ENCODE peak calls at places on chromosomes 12 and 14, in ten cellular contexts. F is colonic mucosa; P is CD8-positive, alpha-beta T cell; B is transverse colon; M is lung; O is uterus; H is sigmoid colon; L is suprapubic skin; U is osteoblast; Y is endothelial cell of umbilical vein. S is an unnamed sample.

GRCh38 chr12:100936661-100937060 is 142.1 kb downstream of the ANO4 start:
- DNase-seq in H (no peak), L (no peak), B (no peak), F (no peak), O (no peak), Y (no peak), P (no peak), U (no peak), M (no peak), S (no peak)

GRCh38 chr14:93033983-93034670 is 81.6 kb downstream of the ITPK1 start:
- DNase-seq in Y (no peak), P (peak; percentile 65), U (peak; percentile 89), F (no peak), O (no peak), B (no peak), L (no peak), M (no peak), H (no peak), S (peak; percentile 51)

GRCh38 chr14:76426161-76426696 is 50.3 kb downstream of the ESRRB start:
- DNase-seq in B (no peak), L (no peak), P (no peak), F (no peak), O (no peak), U (no peak), Y (no peak), H (no peak), M (no peak), S (no peak)

GRCh38 chr12:50541139-50541538 is 36.4 kb downstream of the DIP2B start:
- DNase-seq in F (no peak), B (no peak), Y (no peak), L (no peak), P (no peak), O (no peak), U (no peak), H (no peak), M (no peak), S (no peak)

GRCh38 chr12:2273288-2273687 is 220.5 kb downstream of the CACNA1C start:
- DNase-seq in H (peak; percentile 85), B (no peak), O (peak; percentile 63), Y (no peak), F (no peak), M (no peak), U (peak; percentile 94), L (no peak), P (no peak), S (no peak)

GRCh38 chr12:100826323-100826722 is 31.7 kb downstream of the ANO4 start:
- DNase-seq in U (no peak), B (peak; percentile 17), H (no peak), L (no peak), P (no peak), Y (peak; percentile 26), F (peak; percentile 37), M (peak; percentile 29), O (peak; percentile 15), S (peak; percentile 85)

GRCh38 chr14:29222671-29223268 is 456.2 kb downstream of the FOXG1 start:
- DNase-seq in B (no peak), L (no peak), H (no peak), F (no peak), U (no peak), O (no peak), M (no peak), Y (peak; percentile 44), P (no peak), S (peak; percentile 38)

GRCh38 chr12:109232731-109233130 is 76.4 kb downstream of the FOXN4 start:
- DNase-seq in B (no peak), Y (no peak), P (no peak), H (no peak), O (no peak), M (no peak), L (no peak), F (no peak), U (no peak), S (no peak)

GRCh38 chr14:24634158-24634557 is at the start of gene GZMB:
- DNase-seq in H (no peak), M (no peak), O (no peak), B (peak; percentile 19), F (no peak), U (no peak), P (peak; percentile 68), L (no peak), Y (no peak), S (no peak)

GRCh38 chr12:85996280-85996679 is 122.2 kb downstream of the NTS start:
- DNase-seq in Y (peak; percentile 81), M (no peak), P (no peak), U (no peak), O (no peak), H (no peak), F (no peak), B (no peak), L (no peak), S (no peak)

GRCh38 chr14:50233335-50234250 is 2.2 kb upstream of the SOS2 start:
- DNase-seq in B (no peak), Y (no peak), F (no peak), U (no peak), H (no peak), P (no peak), M (no peak), L (no peak), O (no peak), S (no peak)

GRCh38 chr14:94321421-94322271 is 1.5 kb downstream of the SERPINA6 start:
- DNase-seq in Y (no peak), O (no peak), U (no peak), L (no peak), B (no peak), H (no peak), F (no peak), P (no peak), M (no peak), S (no peak)

GRCh38 chr14:105123981-105124836 is 44.4 kb downstream of the JAG2 start:
- DNase-seq in B (peak; percentile 21), U (no peak), M (no peak), F (no peak), O (peak; percentile 1), H (peak; percentile 17), L (peak; percentile 37), Y (no peak), P (no peak), S (no peak)

GRCh38 chr14:23327947-23328744 is 6.9 kb downstream of the PABPN1 start:
- DNase-seq in P (peak; percentile 70), U (peak; percentile 95), L (no peak), H (peak; percentile 87), Y (peak; percentile 70), F (peak; percentile 79), M (peak; percentile 65), B (peak; percentile 76), O (peak; percentile 66), S (peak; percentile 87)

GRCh38 chr12:25960176-25960575 is 1.7 kb downstream of the RASSF8 start:
- DNase-seq in Y (peak; percentile 46), U (peak; percentile 63), P (no peak), M (no peak), B (no peak), L (no peak), O (no peak), H (peak; percentile 75), F (no peak), S (peak; percentile 35)

GRCh38 chr12:48183091-48183875 is at the start of gene CCDC184:
- DNase-seq in U (peak; percentile 85), M (peak; percentile 65), H (peak; percentile 78), F (peak; percentile 70), L (no peak), Y (peak; percentile 82), P (peak; percentile 74), B (peak; percentile 60), O (peak; percentile 66), S (peak; percentile 62)

GRCh38 chr12:48180424-48180823 is 3.0 kb upstream of the CCDC184 start:
- DNase-seq in F (no peak), L (no peak), M (no peak), O (no peak), U (no peak), H (no peak), P (no peak), Y (no peak), B (no peak), S (no peak)

GRCh38 chr12:48177985-48178384 is 5.5 kb upstream of the CCDC184 start:
- DNase-seq in O (no peak), L (no peak), B (no peak), M (no peak), U (no peak), H (no peak), F (no peak), Y (no peak), P (no peak), S (no peak)

GRCh38 chr12:48182659-48183058 is 785 bp upstream of the CCDC184 start:
- DNase-seq in H (no peak), U (no peak), O (no peak), L (no peak), B (no peak), F (no peak), Y (no peak), P (no peak), M (no peak), S (no peak)

GRCh38 chr12:48180857-48181495 is 2.5 kb upstream of the CCDC184 start:
- DNase-seq in O (no peak), M (no peak), H (no peak), B (no peak), F (no peak), Y (no peak), L (no peak), U (no peak), P (no peak), S (no peak)
- TF ChIP-seq CTCF in O (no peak), M (no peak), H (no peak), B (no peak), F (no peak), Y (no peak), L (no peak), U (no peak), P (no peak), S (no peak)

GRCh38 chr12:3838065-3838464 is 35.1 kb downstream of the PARP11 start:
- DNase-seq in P (no peak), H (no peak), M (no peak), O (no peak), L (no peak), Y (no peak), B (no peak), U (no peak), F (no peak), S (no peak)
- H3K27me3 ChIP-seq in P (no peaks in the 10 kb centered on the region), H (no peaks in the 10 kb centered on the region), M (no peaks in the 10 kb centered on the region), O (no peaks in the 10 kb centered on the region), L (no peaks in the 10 kb centered on the region), Y (peaks cover 3% of the 10 kb centered on the region), B (no peaks in the 10 kb centered on the region), U (no peaks in the 10 kb centered on the region), F (no peaks in the 10 kb centered on the region), S (no peaks in the 10 kb centered on the region)

DNA sequence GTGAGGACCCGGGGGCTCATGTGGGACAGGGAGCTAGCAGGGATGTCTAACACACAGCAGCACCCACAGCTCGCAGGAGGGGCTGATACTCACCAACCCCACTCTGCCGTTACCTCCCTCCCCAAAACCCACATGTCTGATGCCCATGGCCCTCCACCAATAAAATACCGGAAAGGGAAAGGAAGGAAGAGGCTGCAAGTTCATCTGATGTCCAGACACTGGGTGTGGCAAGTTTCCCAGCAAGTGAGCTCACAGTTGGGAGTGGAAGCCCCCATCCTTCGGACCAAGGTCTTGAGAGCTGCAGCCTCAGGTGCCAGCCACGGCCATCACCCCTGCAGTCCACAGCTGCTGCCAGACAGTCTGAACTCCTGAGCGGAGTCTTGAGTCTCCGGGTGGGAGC is 39.3 kb upstream of the DIO3 start:
- DNase-seq in U (no peak), F (no peak), O (no peak), H (no peak), Y (no peak), M (no peak), P (no peak), B (no peak), L (no peak), S (no peak)
- H3K4me1 ChIP-seq in U (no peaks in the 10 kb centered on the region), F (no peaks in the 10 kb centered on the region), O (no peaks in the 10 kb centered on the region), H (peaks cover 6% of the 10 kb centered on the region), Y (no peaks in the 10 kb centered on the region), M (peaks cover 37% of the 10 kb centered on the region), P (no peaks in the 10 kb centered on the region), B (peaks cover 11% of the 10 kb centered on the region), L (peaks cover 45% of the 10 kb centered on the region), S (no peaks in the 10 kb centered on the region)

GRCh38 chr12:15001733-15002471 is 29.1 kb downstream of the PDE6H start:
- DNase-seq in O (peak; percentile 78), U (peak; percentile 4), H (peak; percentile 91), B (peak; percentile 24), L (no peak), P (no peak), M (no peak), Y (no peak), F (no peak), S (peak; percentile 77)
- TF ChIP-seq CTCF in O (no peak), U (no peak), H (no peak), B (no peak), L (no peak), P (no peak), M (no peak), Y (no peak), F (no peak), S (no peak)

S was measured in cardiac muscle cell.